ENCODE peak calls at places on chromosomes 4 and X, in eight cellular contexts. One of them, this sample, is unnamed.

GRCh38 chrX:154024271-154024670 is 4.6 kb upstream of the IRAK1 start:
- DNase-seq in GM04503: no peak
- DNase-seq in Calu3: no peak
- DNase-seq in CD4-positive, CD25-positive, alpha-beta regulatory T cell: no peak
- DNase-seq in cardiac septum: no peak
- DNase-seq in HEK293T: no peak
- DNase-seq in iPS DF 19.7: no peak
- DNase-seq in hepatocyte: no peak
- DNase-seq in this sample: no peak

GRCh38 chr4:146245899-146246298 is 31.6 kb downstream of the REELD1 start:
- DNase-seq in GM04503: no peak
- DNase-seq in Calu3: no peak
- DNase-seq in CD4-positive, CD25-positive, alpha-beta regulatory T cell: no peak
- DNase-seq in cardiac septum: no peak
- DNase-seq in HEK293T: no peak
- DNase-seq in iPS DF 19.7: no peak
- DNase-seq in hepatocyte: no peak
- DNase-seq in this sample: no peak

GRCh38 chrX:67619253-67619652 is 75.4 kb downstream of the AR start:
- DNase-seq in GM04503: no peak
- DNase-seq in Calu3: peak
- DNase-seq in CD4-positive, CD25-positive, alpha-beta regulatory T cell: no peak
- DNase-seq in cardiac septum: no peak
- DNase-seq in HEK293T: no peak
- DNase-seq in iPS DF 19.7: no peak
- DNase-seq in hepatocyte: peak
- DNase-seq in this sample: no peak

GRCh38 chr4:159779716-159780115 is 676.8 kb downstream of the RAPGEF2 start:
- DNase-seq in GM04503: no peak
- DNase-seq in Calu3: no peak
- DNase-seq in CD4-positive, CD25-positive, alpha-beta regulatory T cell: no peak
- DNase-seq in cardiac septum: no peak
- DNase-seq in HEK293T: no peak
- DNase-seq in iPS DF 19.7: no peak
- DNase-seq in hepatocyte: no peak
- DNase-seq in this sample: no peak

GRCh38 chr4:2634014-2634413 is 97.6 kb downstream of the FAM193A start:
- DNase-seq in GM04503: no peak
- DNase-seq in Calu3: no peak
- DNase-seq in CD4-positive, CD25-positive, alpha-beta regulatory T cell: no peak
- DNase-seq in cardiac septum: peak
- DNase-seq in HEK293T: no peak
- DNase-seq in iPS DF 19.7: no peak
- DNase-seq in hepatocyte: no peak
- DNase-seq in this sample: no peak

GRCh38 chr4:98260047-98260578 is 1.1 kb upstream of the RAP1GDS1 start:
- DNase-seq in GM04503: no peak
- DNase-seq in Calu3: peak
- DNase-seq in CD4-positive, CD25-positive, alpha-beta regulatory T cell: peak
- DNase-seq in cardiac septum: no peak
- DNase-seq in HEK293T: no peak
- DNase-seq in iPS DF 19.7: no peak
- DNase-seq in hepatocyte: peak
- DNase-seq in this sample: peak

GRCh38 chr4:143253156-143253555 is 68.4 kb downstream of the USP38 start:
- DNase-seq in GM04503: no peak
- DNase-seq in Calu3: no peak
- DNase-seq in CD4-positive, CD25-positive, alpha-beta regulatory T cell: no peak
- DNase-seq in cardiac septum: no peak
- DNase-seq in HEK293T: no peak
- DNase-seq in iPS DF 19.7: no peak
- DNase-seq in hepatocyte: no peak
- DNase-seq in this sample: no peak

GRCh38 chr4:153257151-153257620 is 52.9 kb downstream of the TRIM2 start:
- DNase-seq in GM04503: no peak
- DNase-seq in Calu3: no peak
- DNase-seq in CD4-positive, CD25-positive, alpha-beta regulatory T cell: no peak
- DNase-seq in cardiac septum: peak
- DNase-seq in HEK293T: peak
- DNase-seq in iPS DF 19.7: peak
- DNase-seq in hepatocyte: peak
- DNase-seq in this sample: no peak

GRCh38 chrX:115719171-115719570 is 158.2 kb downstream of the PLS3 start:
- DNase-seq in GM04503: no peak
- DNase-seq in Calu3: no peak
- DNase-seq in CD4-positive, CD25-positive, alpha-beta regulatory T cell: no peak
- DNase-seq in cardiac septum: no peak
- DNase-seq in HEK293T: no peak
- DNase-seq in iPS DF 19.7: no peak
- DNase-seq in hepatocyte: no peak
- DNase-seq in this sample: no peak

GRCh38 chr4:119300072-119300387 is 21.9 kb downstream of the FABP2 start:
- DNase-seq in GM04503: no peak
- DNase-seq in Calu3: peak
- DNase-seq in CD4-positive, CD25-positive, alpha-beta regulatory T cell: no peak
- DNase-seq in cardiac septum: peak
- DNase-seq in HEK293T: peak
- DNase-seq in iPS DF 19.7: no peak
- DNase-seq in hepatocyte: peak
- DNase-seq in this sample: no peak

GRCh38 chr4:14994242-14994641 is 8.0 kb upstream of the CPEB2 start:
- DNase-seq in GM04503: no peak
- DNase-seq in Calu3: peak
- DNase-seq in CD4-positive, CD25-positive, alpha-beta regulatory T cell: no peak
- DNase-seq in cardiac septum: no peak
- DNase-seq in HEK293T: no peak
- DNase-seq in iPS DF 19.7: no peak
- DNase-seq in hepatocyte: no peak
- DNase-seq in this sample: no peak

GRCh38 chr4:1554876-1555265 is 129.2 kb downstream of the FAM53A start:
- DNase-seq in GM04503: no peak
- DNase-seq in Calu3: no peak
- DNase-seq in CD4-positive, CD25-positive, alpha-beta regulatory T cell: no peak
- DNase-seq in cardiac septum: no peak
- DNase-seq in HEK293T: no peak
- DNase-seq in iPS DF 19.7: no peak
- DNase-seq in hepatocyte: no peak
- DNase-seq in this sample: no peak

GRCh38 chr4:87465739-87466366 is 43.5 kb downstream of the NUDT9 start:
- DNase-seq in GM04503: peak
- DNase-seq in Calu3: peak
- DNase-seq in CD4-positive, CD25-positive, alpha-beta regulatory T cell: peak
- DNase-seq in cardiac septum: no peak
- DNase-seq in HEK293T: peak
- DNase-seq in iPS DF 19.7: no peak
- DNase-seq in hepatocyte: peak
- DNase-seq in this sample: no peak

GRCh38 chr4:54677416-54677815 is 19.7 kb downstream of the KIT start:
- DNase-seq in GM04503: no peak
- DNase-seq in Calu3: no peak
- DNase-seq in CD4-positive, CD25-positive, alpha-beta regulatory T cell: no peak
- DNase-seq in cardiac septum: no peak
- DNase-seq in HEK293T: peak
- DNase-seq in iPS DF 19.7: no peak
- DNase-seq in hepatocyte: no peak
- DNase-seq in this sample: no peak